ENCODE peak calls at places on chromosome 16, in ten cellular contexts. One of them, this sample, is unnamed.

GRCh38 chr16:71883193-71883848 is 661 bp downstream of the ZNF821 start:
- DNase-seq in AG04449: no peak
- DNase-seq in effector CD4-positive, alpha-beta T cell: peak; percentile 52
- DNase-seq in sciatic nerve: peak; percentile 69
- DNase-seq in cardiac muscle cell: peak; percentile 11
- DNase-seq in H1: no peak
- DNase-seq in GF-D8: no peak
- DNase-seq in stimulated activated naive CD4-positive, alpha-beta T cell treated with Interleukin-2 at 50 U/mL for 16 hours: peak; percentile 57
- DNase-seq in natural killer cell: peak; percentile 36
- DNase-seq in GM10248: peak; percentile 67
- DNase-seq in this sample: peak; percentile 42

GRCh38 chr16:64445649-64446048 is 676.2 kb downstream of the CDH11 start:
- DNase-seq in H1: no peak
- DNase-seq in GM10248: no peak
- DNase-seq in cardiac muscle cell: no peak
- DNase-seq in AG04449: no peak
- DNase-seq in stimulated activated naive CD4-positive, alpha-beta T cell treated with Interleukin-2 at 50 U/mL for 16 hours: no peak
- DNase-seq in natural killer cell: no peak
- DNase-seq in GF-D8: no peak
- DNase-seq in effector CD4-positive, alpha-beta T cell: no peak
- DNase-seq in sciatic nerve: no peak
- DNase-seq in this sample: no peak

GRCh38 chr16:85436207-85436606 is 176.9 kb upstream of the GSE1 start:
- DNase-seq in natural killer cell: no peak
- DNase-seq in GM10248: no peak
- DNase-seq in stimulated activated naive CD4-positive, alpha-beta T cell treated with Interleukin-2 at 50 U/mL for 16 hours: no peak
- DNase-seq in H1: no peak
- DNase-seq in cardiac muscle cell: peak; percentile 6
- DNase-seq in GF-D8: no peak
- DNase-seq in effector CD4-positive, alpha-beta T cell: no peak
- DNase-seq in sciatic nerve: no peak
- DNase-seq in AG04449: no peak
- DNase-seq in this sample: no peak

GRCh38 chr16:26614102-26614864 is 452.4 kb upstream of the C16orf82 start:
- DNase-seq in stimulated activated naive CD4-positive, alpha-beta T cell treated with Interleukin-2 at 50 U/mL for 16 hours: no peak
- DNase-seq in GM10248: no peak
- DNase-seq in effector CD4-positive, alpha-beta T cell: no peak
- DNase-seq in GF-D8: no peak
- DNase-seq in H1: no peak
- DNase-seq in cardiac muscle cell: no peak
- DNase-seq in natural killer cell: no peak
- DNase-seq in AG04449: no peak
- DNase-seq in sciatic nerve: no peak
- DNase-seq in this sample: no peak

GRCh38 chr16:66910175-66910940 is 8.3 kb downstream of the CDH16 start:
- DNase-seq in AG04449: no peak
- DNase-seq in cardiac muscle cell: no peak
- DNase-seq in GF-D8: no peak
- DNase-seq in GM10248: no peak
- DNase-seq in stimulated activated naive CD4-positive, alpha-beta T cell treated with Interleukin-2 at 50 U/mL for 16 hours: no peak
- DNase-seq in H1: no peak
- DNase-seq in sciatic nerve: no peak
- DNase-seq in effector CD4-positive, alpha-beta T cell: no peak
- DNase-seq in natural killer cell: no peak
- DNase-seq in this sample: no peak

GRCh38 chr16:57446530-57447141 is 549 bp downstream of the CIAPIN1 start:
- DNase-seq in stimulated activated naive CD4-positive, alpha-beta T cell treated with Interleukin-2 at 50 U/mL for 16 hours: no peak
- DNase-seq in GF-D8: no peak
- DNase-seq in natural killer cell: no peak
- DNase-seq in sciatic nerve: peak; percentile 66
- DNase-seq in GM10248: peak; percentile 57
- DNase-seq in cardiac muscle cell: peak; percentile 32
- DNase-seq in H1: no peak
- DNase-seq in effector CD4-positive, alpha-beta T cell: no peak
- DNase-seq in AG04449: no peak
- DNase-seq in this sample: peak; percentile 1

GRCh38 chr16:81436381-81436780 is 8.2 kb upstream of the CMIP start:
- DNase-seq in GF-D8: no peak
- DNase-seq in GM10248: no peak
- DNase-seq in H1: no peak
- DNase-seq in natural killer cell: no peak
- DNase-seq in effector CD4-positive, alpha-beta T cell: no peak
- DNase-seq in stimulated activated naive CD4-positive, alpha-beta T cell treated with Interleukin-2 at 50 U/mL for 16 hours: no peak
- DNase-seq in AG04449: no peak
- DNase-seq in sciatic nerve: no peak
- DNase-seq in cardiac muscle cell: no peak
- DNase-seq in this sample: no peak

GRCh38 chr16:4365014-4365406 is 6.6 kb upstream of the VASN start:
- DNase-seq in GM10248: peak; percentile 48
- DNase-seq in H1: no peak
- DNase-seq in stimulated activated naive CD4-positive, alpha-beta T cell treated with Interleukin-2 at 50 U/mL for 16 hours: no peak
- DNase-seq in AG04449: no peak
- DNase-seq in natural killer cell: no peak
- DNase-seq in cardiac muscle cell: no peak
- DNase-seq in sciatic nerve: no peak
- DNase-seq in effector CD4-positive, alpha-beta T cell: no peak
- DNase-seq in GF-D8: no peak
- DNase-seq in this sample: no peak

GRCh38 chr16:50998411-50998810 is 152.7 kb downstream of the SALL1 start:
- DNase-seq in AG04449: no peak
- DNase-seq in H1: no peak
- DNase-seq in stimulated activated naive CD4-positive, alpha-beta T cell treated with Interleukin-2 at 50 U/mL for 16 hours: no peak
- DNase-seq in GF-D8: no peak
- DNase-seq in GM10248: no peak
- DNase-seq in natural killer cell: no peak
- DNase-seq in cardiac muscle cell: no peak
- DNase-seq in effector CD4-positive, alpha-beta T cell: no peak
- DNase-seq in sciatic nerve: no peak
- DNase-seq in this sample: no peak

GRCh38 chr16:89900885-89901284 is 17.8 kb upstream of the MC1R start:
- DNase-seq in GM10248: no peak
- DNase-seq in cardiac muscle cell: no peak
- DNase-seq in H1: no peak
- DNase-seq in natural killer cell: no peak
- DNase-seq in GF-D8: no peak
- DNase-seq in AG04449: no peak
- DNase-seq in effector CD4-positive, alpha-beta T cell: no peak
- DNase-seq in stimulated activated naive CD4-positive, alpha-beta T cell treated with Interleukin-2 at 50 U/mL for 16 hours: no peak
- DNase-seq in sciatic nerve: no peak
- DNase-seq in this sample: no peak

GRCh38 chr16:17836868-17837602 is 366.3 kb upstream of the XYLT1 start:
- DNase-seq in natural killer cell: no peak
- DNase-seq in AG04449: peak; percentile 96
- DNase-seq in H1: peak; percentile 67
- DNase-seq in GM10248: no peak
- DNase-seq in sciatic nerve: no peak
- DNase-seq in GF-D8: no peak
- DNase-seq in effector CD4-positive, alpha-beta T cell: no peak
- DNase-seq in cardiac muscle cell: peak; percentile 10
- DNase-seq in stimulated activated naive CD4-positive, alpha-beta T cell treated with Interleukin-2 at 50 U/mL for 16 hours: no peak
- DNase-seq in this sample: no peak

This sample was measured in NCI-H748 treated with DMSO at 0.1 percent for 48 hours.